ENCODE peak calls at places on chromosomes 6 and 20, in ten cellular contexts. One of them, this sample, is unnamed.

GRCh38 chr6:154766993-154767392 is 33.8 kb downstream of the SCAF8 start:
- DNase-seq in NCI-H2171: no peak
- DNase-seq in NCI-H1417: no peak
- DNase-seq in RWPE1: no peak
- DNase-seq in cardiac fibroblast: peak; percentile 12
- DNase-seq in activated T-cell treated with anti-CD3 and anti-CD28 coated beads, Interleukin-2, amount 50 U/mL, for 72 hours: no peak
- DNase-seq in CD4-positive, alpha-beta T cell: no peak
- DNase-seq in AG04450: no peak
- DNase-seq in activated CD8-positive, alpha-beta memory T cell treated with anti-CD3 and anti-CD28 coated beads for 1 hour: no peak
- DNase-seq in activated CD4-positive, CD25-positive, alpha-beta regulatory T cell: no peak
- DNase-seq in this sample: no peak

GRCh38 chr20:10306440-10307358 is 88.1 kb downstream of the SNAP25 start:
- DNase-seq in AG04450: peak; percentile 57
- DNase-seq in activated T-cell treated with anti-CD3 and anti-CD28 coated beads, Interleukin-2, amount 50 U/mL, for 72 hours: no peak
- DNase-seq in CD4-positive, alpha-beta T cell: no peak
- DNase-seq in NCI-H2171: no peak
- DNase-seq in NCI-H1417: no peak
- DNase-seq in activated CD4-positive, CD25-positive, alpha-beta regulatory T cell: no peak
- DNase-seq in cardiac fibroblast: peak; percentile 90
- DNase-seq in RWPE1: peak; percentile 55
- DNase-seq in activated CD8-positive, alpha-beta memory T cell treated with anti-CD3 and anti-CD28 coated beads for 1 hour: no peak
- DNase-seq in this sample: no peak

GRCh38 chr20:32764000-32764960 is 2.1 kb downstream of the DNMT3B start:
- DNase-seq in CD4-positive, alpha-beta T cell: no peak
- DNase-seq in RWPE1: no peak
- DNase-seq in activated T-cell treated with anti-CD3 and anti-CD28 coated beads, Interleukin-2, amount 50 U/mL, for 72 hours: no peak
- DNase-seq in NCI-H1417: no peak
- DNase-seq in AG04450: no peak
- DNase-seq in NCI-H2171: no peak
- DNase-seq in cardiac fibroblast: no peak
- DNase-seq in activated CD8-positive, alpha-beta memory T cell treated with anti-CD3 and anti-CD28 coated beads for 1 hour: no peak
- DNase-seq in activated CD4-positive, CD25-positive, alpha-beta regulatory T cell: no peak
- DNase-seq in this sample: no peak

GRCh38 chr20:14210146-14210545 is 127.3 kb downstream of the FLRT3 start:
- DNase-seq in activated CD4-positive, CD25-positive, alpha-beta regulatory T cell: no peak
- DNase-seq in RWPE1: no peak
- DNase-seq in CD4-positive, alpha-beta T cell: no peak
- DNase-seq in activated CD8-positive, alpha-beta memory T cell treated with anti-CD3 and anti-CD28 coated beads for 1 hour: no peak
- DNase-seq in NCI-H1417: peak; percentile 19
- DNase-seq in activated T-cell treated with anti-CD3 and anti-CD28 coated beads, Interleukin-2, amount 50 U/mL, for 72 hours: no peak
- DNase-seq in cardiac fibroblast: no peak
- DNase-seq in AG04450: no peak
- DNase-seq in NCI-H2171: no peak
- DNase-seq in this sample: no peak

GRCh38 chr6:149877678-149878077 is 13.5 kb upstream of the LRP11 start:
- DNase-seq in activated CD8-positive, alpha-beta memory T cell treated with anti-CD3 and anti-CD28 coated beads for 1 hour: no peak
- DNase-seq in RWPE1: no peak
- DNase-seq in NCI-H2171: no peak
- DNase-seq in AG04450: no peak
- DNase-seq in NCI-H1417: no peak
- DNase-seq in CD4-positive, alpha-beta T cell: no peak
- DNase-seq in activated T-cell treated with anti-CD3 and anti-CD28 coated beads, Interleukin-2, amount 50 U/mL, for 72 hours: no peak
- DNase-seq in cardiac fibroblast: no peak
- DNase-seq in activated CD4-positive, CD25-positive, alpha-beta regulatory T cell: no peak
- DNase-seq in this sample: no peak

GRCh38 chr20:48772183-48772976 is 55.4 kb downstream of the PREX1 start:
- DNase-seq in activated T-cell treated with anti-CD3 and anti-CD28 coated beads, Interleukin-2, amount 50 U/mL, for 72 hours: no peak
- DNase-seq in CD4-positive, alpha-beta T cell: no peak
- DNase-seq in NCI-H2171: no peak
- DNase-seq in activated CD4-positive, CD25-positive, alpha-beta regulatory T cell: no peak
- DNase-seq in NCI-H1417: no peak
- DNase-seq in cardiac fibroblast: no peak
- DNase-seq in AG04450: no peak
- DNase-seq in RWPE1: no peak
- DNase-seq in activated CD8-positive, alpha-beta memory T cell treated with anti-CD3 and anti-CD28 coated beads for 1 hour: no peak
- DNase-seq in this sample: no peak

GRCh38 chr20:2747676-2748235 is 52.7 kb downstream of the CPXM1 start:
- DNase-seq in activated CD4-positive, CD25-positive, alpha-beta regulatory T cell: no peak
- DNase-seq in activated T-cell treated with anti-CD3 and anti-CD28 coated beads, Interleukin-2, amount 50 U/mL, for 72 hours: no peak
- DNase-seq in RWPE1: no peak
- DNase-seq in activated CD8-positive, alpha-beta memory T cell treated with anti-CD3 and anti-CD28 coated beads for 1 hour: no peak
- DNase-seq in CD4-positive, alpha-beta T cell: no peak
- DNase-seq in AG04450: no peak
- DNase-seq in NCI-H1417: no peak
- DNase-seq in NCI-H2171: no peak
- DNase-seq in cardiac fibroblast: no peak
- DNase-seq in this sample: no peak

GRCh38 chr6:5995705-5996686 is 10.7 kb downstream of the NRN1 start:
- DNase-seq in activated CD4-positive, CD25-positive, alpha-beta regulatory T cell: no peak
- DNase-seq in NCI-H2171: peak; percentile 43
- DNase-seq in CD4-positive, alpha-beta T cell: no peak
- DNase-seq in AG04450: no peak
- DNase-seq in activated T-cell treated with anti-CD3 and anti-CD28 coated beads, Interleukin-2, amount 50 U/mL, for 72 hours: no peak
- DNase-seq in activated CD8-positive, alpha-beta memory T cell treated with anti-CD3 and anti-CD28 coated beads for 1 hour: no peak
- DNase-seq in NCI-H1417: peak; percentile 78
- DNase-seq in RWPE1: peak; percentile 59
- DNase-seq in cardiac fibroblast: peak; percentile 28
- DNase-seq in this sample: peak; percentile 57

GRCh38 chr6:132147530-132148011 is 196.4 kb upstream of the CCN2 start:
- DNase-seq in activated CD8-positive, alpha-beta memory T cell treated with anti-CD3 and anti-CD28 coated beads for 1 hour: no peak
- DNase-seq in activated T-cell treated with anti-CD3 and anti-CD28 coated beads, Interleukin-2, amount 50 U/mL, for 72 hours: no peak
- DNase-seq in NCI-H2171: no peak
- DNase-seq in AG04450: peak; percentile 53
- DNase-seq in activated CD4-positive, CD25-positive, alpha-beta regulatory T cell: no peak
- DNase-seq in cardiac fibroblast: peak; percentile 69
- DNase-seq in NCI-H1417: no peak
- DNase-seq in RWPE1: no peak
- DNase-seq in CD4-positive, alpha-beta T cell: no peak
- DNase-seq in this sample: no peak

GRCh38 chr6:20947977-20948376 is 413.7 kb downstream of the CDKAL1 start:
- DNase-seq in activated T-cell treated with anti-CD3 and anti-CD28 coated beads, Interleukin-2, amount 50 U/mL, for 72 hours: no peak
- DNase-seq in cardiac fibroblast: no peak
- DNase-seq in NCI-H2171: no peak
- DNase-seq in activated CD8-positive, alpha-beta memory T cell treated with anti-CD3 and anti-CD28 coated beads for 1 hour: no peak
- DNase-seq in activated CD4-positive, CD25-positive, alpha-beta regulatory T cell: no peak
- DNase-seq in AG04450: no peak
- DNase-seq in NCI-H1417: no peak
- DNase-seq in CD4-positive, alpha-beta T cell: no peak
- DNase-seq in RWPE1: no peak
- DNase-seq in this sample: no peak

GRCh38 chr20:41287327-41287726 is 30.2 kb downstream of the ZHX3 start:
- DNase-seq in NCI-H2171: no peak
- DNase-seq in activated CD8-positive, alpha-beta memory T cell treated with anti-CD3 and anti-CD28 coated beads for 1 hour: no peak
- DNase-seq in activated CD4-positive, CD25-positive, alpha-beta regulatory T cell: no peak
- DNase-seq in AG04450: peak; percentile 52
- DNase-seq in activated T-cell treated with anti-CD3 and anti-CD28 coated beads, Interleukin-2, amount 50 U/mL, for 72 hours: no peak
- DNase-seq in RWPE1: peak; percentile 46
- DNase-seq in CD4-positive, alpha-beta T cell: no peak
- DNase-seq in cardiac fibroblast: peak; percentile 97
- DNase-seq in NCI-H1417: no peak
- DNase-seq in this sample: no peak

GRCh38 chr20:62066339-62066982 is 780 bp upstream of the TAF4 start:
- DNase-seq in activated T-cell treated with anti-CD3 and anti-CD28 coated beads, Interleukin-2, amount 50 U/mL, for 72 hours: no peak
- DNase-seq in activated CD4-positive, CD25-positive, alpha-beta regulatory T cell: no peak
- DNase-seq in activated CD8-positive, alpha-beta memory T cell treated with anti-CD3 and anti-CD28 coated beads for 1 hour: peak; percentile 17
- DNase-seq in NCI-H2171: peak; percentile 68
- DNase-seq in AG04450: no peak
- DNase-seq in cardiac fibroblast: peak; percentile 40
- DNase-seq in RWPE1: peak; percentile 66
- DNase-seq in CD4-positive, alpha-beta T cell: peak; percentile 17
- DNase-seq in NCI-H1417: peak; percentile 88
- DNase-seq in this sample: no peak

GRCh38 chr6:45959534-45960195 is 56.0 kb downstream of the CLIC5 start:
- DNase-seq in activated CD8-positive, alpha-beta memory T cell treated with anti-CD3 and anti-CD28 coated beads for 1 hour: no peak
- DNase-seq in NCI-H2171: no peak
- DNase-seq in RWPE1: peak; percentile 6
- DNase-seq in CD4-positive, alpha-beta T cell: no peak
- DNase-seq in activated CD4-positive, CD25-positive, alpha-beta regulatory T cell: no peak
- DNase-seq in activated T-cell treated with anti-CD3 and anti-CD28 coated beads, Interleukin-2, amount 50 U/mL, for 72 hours: no peak
- DNase-seq in AG04450: no peak
- DNase-seq in NCI-H1417: peak; percentile 87
- DNase-seq in cardiac fibroblast: peak; percentile 43
- DNase-seq in this sample: peak; percentile 55

GRCh38 chr20:16399801-16400200 is 173.4 kb downstream of the KIF16B start:
- DNase-seq in activated T-cell treated with anti-CD3 and anti-CD28 coated beads, Interleukin-2, amount 50 U/mL, for 72 hours: no peak
- DNase-seq in activated CD4-positive, CD25-positive, alpha-beta regulatory T cell: no peak
- DNase-seq in activated CD8-positive, alpha-beta memory T cell treated with anti-CD3 and anti-CD28 coated beads for 1 hour: no peak
- DNase-seq in CD4-positive, alpha-beta T cell: no peak
- DNase-seq in NCI-H2171: no peak
- DNase-seq in RWPE1: no peak
- DNase-seq in NCI-H1417: no peak
- DNase-seq in cardiac fibroblast: no peak
- DNase-seq in AG04450: no peak
- DNase-seq in this sample: no peak

GRCh38 chr6:28081486-28081751 is 1.1 kb downstream of the ZNF165 start:
- DNase-seq in activated CD8-positive, alpha-beta memory T cell treated with anti-CD3 and anti-CD28 coated beads for 1 hour: no peak
- DNase-seq in RWPE1: no peak
- DNase-seq in activated CD4-positive, CD25-positive, alpha-beta regulatory T cell: no peak
- DNase-seq in CD4-positive, alpha-beta T cell: peak; percentile 25
- DNase-seq in activated T-cell treated with anti-CD3 and anti-CD28 coated beads, Interleukin-2, amount 50 U/mL, for 72 hours: peak; percentile 6
- DNase-seq in NCI-H1417: no peak
- DNase-seq in NCI-H2171: no peak
- DNase-seq in cardiac fibroblast: no peak
- DNase-seq in AG04450: no peak
- DNase-seq in this sample: no peak

GRCh38 chr6:106519460-106520394 is 109.6 kb downstream of the RTN4IP1 start:
- DNase-seq in activated CD8-positive, alpha-beta memory T cell treated with anti-CD3 and anti-CD28 coated beads for 1 hour: peak; percentile 47
- DNase-seq in NCI-H2171: no peak
- DNase-seq in RWPE1: peak; percentile 81
- DNase-seq in activated T-cell treated with anti-CD3 and anti-CD28 coated beads, Interleukin-2, amount 50 U/mL, for 72 hours: peak; percentile 86
- DNase-seq in cardiac fibroblast: peak; percentile 93
- DNase-seq in activated CD4-positive, CD25-positive, alpha-beta regulatory T cell: peak; percentile 36
- DNase-seq in AG04450: peak; percentile 76
- DNase-seq in CD4-positive, alpha-beta T cell: peak; percentile 69
- DNase-seq in NCI-H1417: no peak
- DNase-seq in this sample: peak; percentile 79

GRCh38 chr6:106692823-106693216 is 63.4 kb downstream of the QRSL1 start:
- DNase-seq in activated T-cell treated with anti-CD3 and anti-CD28 coated beads, Interleukin-2, amount 50 U/mL, for 72 hours: no peak
- DNase-seq in AG04450: no peak
- DNase-seq in NCI-H2171: no peak
- DNase-seq in cardiac fibroblast: no peak
- DNase-seq in CD4-positive, alpha-beta T cell: no peak
- DNase-seq in activated CD4-positive, CD25-positive, alpha-beta regulatory T cell: no peak
- DNase-seq in NCI-H1417: no peak
- DNase-seq in RWPE1: no peak
- DNase-seq in activated CD8-positive, alpha-beta memory T cell treated with anti-CD3 and anti-CD28 coated beads for 1 hour: no peak
- DNase-seq in this sample: no peak

GRCh38 chr20:17875106-17875980 is 93.3 kb downstream of the SNX5 start:
- DNase-seq in activated CD8-positive, alpha-beta memory T cell treated with anti-CD3 and anti-CD28 coated beads for 1 hour: no peak
- DNase-seq in activated CD4-positive, CD25-positive, alpha-beta regulatory T cell: no peak
- DNase-seq in CD4-positive, alpha-beta T cell: no peak
- DNase-seq in RWPE1: peak; percentile 35
- DNase-seq in cardiac fibroblast: peak; percentile 53
- DNase-seq in NCI-H1417: no peak
- DNase-seq in NCI-H2171: no peak
- DNase-seq in activated T-cell treated with anti-CD3 and anti-CD28 coated beads, Interleukin-2, amount 50 U/mL, for 72 hours: no peak
- DNase-seq in AG04450: peak; percentile 54
- DNase-seq in this sample: no peak

GRCh38 chr6:27836783-27837635 is 75.2 kb downstream of the OR2B2 start:
- DNase-seq in AG04450: no peak
- DNase-seq in cardiac fibroblast: peak; percentile 92
- DNase-seq in activated CD4-positive, CD25-positive, alpha-beta regulatory T cell: peak; percentile 15
- DNase-seq in activated T-cell treated with anti-CD3 and anti-CD28 coated beads, Interleukin-2, amount 50 U/mL, for 72 hours: peak; percentile 82
- DNase-seq in NCI-H2171: peak; percentile 61
- DNase-seq in RWPE1: peak; percentile 55
- DNase-seq in CD4-positive, alpha-beta T cell: peak; percentile 26
- DNase-seq in NCI-H1417: peak; percentile 91
- DNase-seq in activated CD8-positive, alpha-beta memory T cell treated with anti-CD3 and anti-CD28 coated beads for 1 hour: no peak
- DNase-seq in this sample: no peak

GRCh38 chr6:111663692-111664564 is 58.2 kb upstream of the TRAF3IP2 start:
- DNase-seq in AG04450: no peak
- DNase-seq in cardiac fibroblast: peak; percentile 33
- DNase-seq in activated CD8-positive, alpha-beta memory T cell treated with anti-CD3 and anti-CD28 coated beads for 1 hour: no peak
- DNase-seq in RWPE1: no peak
- DNase-seq in NCI-H1417: no peak
- DNase-seq in CD4-positive, alpha-beta T cell: no peak
- DNase-seq in activated CD4-positive, CD25-positive, alpha-beta regulatory T cell: no peak
- DNase-seq in NCI-H2171: no peak
- DNase-seq in activated T-cell treated with anti-CD3 and anti-CD28 coated beads, Interleukin-2, amount 50 U/mL, for 72 hours: no peak
- DNase-seq in this sample: no peak

GRCh38 chr6:36815962-36816735 is 23.1 kb downstream of the CPNE5 start:
- DNase-seq in AG04450: no peak
- DNase-seq in NCI-H2171: no peak
- DNase-seq in activated T-cell treated with anti-CD3 and anti-CD28 coated beads, Interleukin-2, amount 50 U/mL, for 72 hours: no peak
- DNase-seq in NCI-H1417: no peak
- DNase-seq in activated CD4-positive, CD25-positive, alpha-beta regulatory T cell: no peak
- DNase-seq in activated CD8-positive, alpha-beta memory T cell treated with anti-CD3 and anti-CD28 coated beads for 1 hour: no peak
- DNase-seq in RWPE1: no peak
- DNase-seq in CD4-positive, alpha-beta T cell: no peak
- DNase-seq in cardiac fibroblast: no peak
- DNase-seq in this sample: no peak

GRCh38 chr20:20710847-20711315 is 1.6 kb downstream of the RALGAPA2 start:
- DNase-seq in activated CD4-positive, CD25-positive, alpha-beta regulatory T cell: no peak
- DNase-seq in NCI-H1417: peak; percentile 46
- DNase-seq in CD4-positive, alpha-beta T cell: no peak
- DNase-seq in cardiac fibroblast: no peak
- DNase-seq in activated CD8-positive, alpha-beta memory T cell treated with anti-CD3 and anti-CD28 coated beads for 1 hour: no peak
- DNase-seq in NCI-H2171: no peak
- DNase-seq in activated T-cell treated with anti-CD3 and anti-CD28 coated beads, Interleukin-2, amount 50 U/mL, for 72 hours: peak; percentile 31
- DNase-seq in RWPE1: no peak
- DNase-seq in AG04450: no peak
- DNase-seq in this sample: no peak

GRCh38 chr20:11124849-11125505 is 451.2 kb upstream of the JAG1 start:
- DNase-seq in RWPE1: no peak
- DNase-seq in NCI-H1417: no peak
- DNase-seq in CD4-positive, alpha-beta T cell: no peak
- DNase-seq in activated CD4-positive, CD25-positive, alpha-beta regulatory T cell: no peak
- DNase-seq in activated T-cell treated with anti-CD3 and anti-CD28 coated beads, Interleukin-2, amount 50 U/mL, for 72 hours: no peak
- DNase-seq in activated CD8-positive, alpha-beta memory T cell treated with anti-CD3 and anti-CD28 coated beads for 1 hour: no peak
- DNase-seq in NCI-H2171: no peak
- DNase-seq in cardiac fibroblast: no peak
- DNase-seq in AG04450: no peak
- DNase-seq in this sample: no peak

GRCh38 chr6:13695217-13695616 is 16.4 kb downstream of the RANBP9 start:
- DNase-seq in activated CD4-positive, CD25-positive, alpha-beta regulatory T cell: no peak
- DNase-seq in NCI-H1417: no peak
- DNase-seq in activated CD8-positive, alpha-beta memory T cell treated with anti-CD3 and anti-CD28 coated beads for 1 hour: no peak
- DNase-seq in cardiac fibroblast: no peak
- DNase-seq in activated T-cell treated with anti-CD3 and anti-CD28 coated beads, Interleukin-2, amount 50 U/mL, for 72 hours: no peak
- DNase-seq in RWPE1: no peak
- DNase-seq in CD4-positive, alpha-beta T cell: no peak
- DNase-seq in AG04450: peak; percentile 29
- DNase-seq in NCI-H2171: no peak
- DNase-seq in this sample: no peak

GRCh38 chr20:12171927-12172581 is 254.4 kb downstream of the BTBD3 start:
- DNase-seq in NCI-H2171: no peak
- DNase-seq in CD4-positive, alpha-beta T cell: no peak
- DNase-seq in activated CD8-positive, alpha-beta memory T cell treated with anti-CD3 and anti-CD28 coated beads for 1 hour: no peak
- DNase-seq in NCI-H1417: peak; percentile 66
- DNase-seq in activated T-cell treated with anti-CD3 and anti-CD28 coated beads, Interleukin-2, amount 50 U/mL, for 72 hours: no peak
- DNase-seq in cardiac fibroblast: peak; percentile 83
- DNase-seq in AG04450: peak; percentile 43
- DNase-seq in RWPE1: no peak
- DNase-seq in activated CD4-positive, CD25-positive, alpha-beta regulatory T cell: no peak
- DNase-seq in this sample: no peak

This sample was measured in NCI-H524 treated with DMSO at 0.1 percent for 48 hours.